ENCODE peak calls at places on chromosomes 2 and 18, in four cellular contexts. One of them, this sample, is unnamed.

GRCh38 chr18:10015941-10016819 is 102.4 kb downstream of the VAPA start:
- DNase-seq in K562: no peak
- DNase-seq in H1: no peak
- DNase-seq in HCT116: no peak
- DNase-seq in this sample: no peak

GRCh38 chr2:16218651-16219050 is 278.3 kb downstream of the MYCN start:
- DNase-seq in K562: peak
- DNase-seq in H1: peak
- DNase-seq in HCT116: peak
- DNase-seq in this sample: no peak

GRCh38 chr2:102304268-102304667 is 7.1 kb upstream of the IL1RL1 start:
- DNase-seq in K562: no peak
- DNase-seq in H1: no peak
- DNase-seq in HCT116: no peak
- DNase-seq in this sample: no peak

GRCh38 chr2:9846554-9846953 is 3.3 kb downstream of the TAF1B start:
- DNase-seq in K562: no peak
- DNase-seq in H1: no peak
- DNase-seq in HCT116: no peak
- DNase-seq in this sample: no peak

GRCh38 chr2:28322887-28323483 is 69.7 kb upstream of the FOSL2 start:
- DNase-seq in K562: no peak
- DNase-seq in H1: no peak
- DNase-seq in HCT116: no peak
- DNase-seq in this sample: no peak

GRCh38 chr2:46481541-46482193 is 2.3 kb downstream of the TMEM247 start:
- DNase-seq in K562: no peak
- DNase-seq in H1: no peak
- DNase-seq in HCT116: no peak
- DNase-seq in this sample: no peak

GRCh38 chr2:240404174-240404852 is 31.1 kb upstream of the GPC1 start:
- DNase-seq in K562: no peak
- DNase-seq in H1: peak
- DNase-seq in HCT116: no peak
- DNase-seq in this sample: no peak

GRCh38 chr2:78676921-78677696 is 348.4 kb upstream of the REG3G start:
- DNase-seq in K562: no peak
- DNase-seq in H1: no peak
- DNase-seq in HCT116: no peak
- DNase-seq in this sample: no peak

GRCh38 chr18:79965119-79965902 is 868 bp downstream of the HSBP1L1 start:
- DNase-seq in K562: no peak
- DNase-seq in H1: peak
- DNase-seq in HCT116: no peak
- DNase-seq in this sample: no peak

GRCh38 chr18:46718501-46719341 is 38.1 kb downstream of the ST8SIA5 start:
- DNase-seq in K562: no peak
- DNase-seq in H1: no peak
- DNase-seq in HCT116: no peak
- DNase-seq in this sample: no peak

GRCh38 chr18:56841836-56842235 is 190.7 kb downstream of the WDR7 start:
- DNase-seq in K562: no peak
- DNase-seq in H1: no peak
- DNase-seq in HCT116: no peak
- DNase-seq in this sample: no peak

GRCh38 chr18:34650121-34650545 is 60.0 kb upstream of the DTNA start:
- DNase-seq in K562: no peak
- DNase-seq in H1: no peak
- DNase-seq in HCT116: no peak
- DNase-seq in this sample: no peak

GRCh38 chr2:84022810-84023431 is 436.2 kb downstream of the SUCLG1 start:
- DNase-seq in K562: peak
- DNase-seq in H1: no peak
- DNase-seq in HCT116: peak
- DNase-seq in this sample: no peak

GRCh38 chr2:126657146-126657635 is 1.2 kb downstream of the GYPC start:
- DNase-seq in K562: peak
- DNase-seq in H1: no peak
- DNase-seq in HCT116: no peak
- DNase-seq in this sample: no peak

GRCh38 chr2:110737783-110738182 is 5.4 kb downstream of the ACOXL start:
- DNase-seq in K562: no peak
- DNase-seq in H1: no peak
- DNase-seq in HCT116: no peak
- DNase-seq in this sample: no peak

GRCh38 chr2:236557894-236558532 is 11.6 kb upstream of the ACKR3 start:
- DNase-seq in K562: no peak
- DNase-seq in H1: no peak
- DNase-seq in HCT116: no peak
- DNase-seq in this sample: no peak

GRCh38 chr2:98281607-98282006 is 64.6 kb upstream of the CNGA3 start:
- DNase-seq in K562: no peak
- DNase-seq in H1: no peak
- DNase-seq in HCT116: no peak
- DNase-seq in this sample: no peak

GRCh38 chr18:23143871-23144270 is 8.6 kb downstream of the CABLES1 start:
- DNase-seq in K562: no peak
- DNase-seq in H1: no peak
- DNase-seq in HCT116: no peak
- DNase-seq in this sample: no peak

GRCh38 chr18:23143059-23143831 is 8.0 kb downstream of the CABLES1 start:
- DNase-seq in K562: no peak
- DNase-seq in H1: no peak
- DNase-seq in HCT116: peak
- DNase-seq in this sample: no peak

GRCh38 chr18:23141022-23141999 is 6.0 kb downstream of the CABLES1 start:
- DNase-seq in K562: no peak
- DNase-seq in H1: no peak
- DNase-seq in HCT116: no peak
- DNase-seq in this sample: no peak

GRCh38 chr18:23144628-23145027 is 9.3 kb downstream of the CABLES1 start:
- DNase-seq in K562: no peak
- DNase-seq in H1: no peak
- DNase-seq in HCT116: no peak
- DNase-seq in this sample: no peak

GRCh38 chr18:23142285-23142929 is 7.1 kb downstream of the CABLES1 start:
- DNase-seq in K562: no peak
- DNase-seq in H1: no peak
- DNase-seq in HCT116: no peak
- DNase-seq in this sample: no peak
- TF ChIP-seq EGR1 in K562: no peak
- TF ChIP-seq EGR1 in H1: no peak
- TF ChIP-seq EGR1 in HCT116: no peak
- TF ChIP-seq EGR1 in this sample: no peak

GRCh38 chr2:96575790-96576456 is 39.4 kb downstream of the ARID5A start:
- DNase-seq in K562: no peak
- DNase-seq in H1: no peak
- DNase-seq in HCT116: no peak
- DNase-seq in this sample: no peak

GRCh38 chr2:96578731-96579130 is 42.2 kb downstream of the ARID5A start:
- DNase-seq in K562: no peak
- DNase-seq in H1: no peak
- DNase-seq in HCT116: no peak
- DNase-seq in this sample: no peak

GRCh38 chr2:96579422-96579821 is 42.9 kb downstream of the ARID5A start:
- DNase-seq in K562: no peak
- DNase-seq in H1: no peak
- DNase-seq in HCT116: no peak
- DNase-seq in this sample: no peak

GRCh38 chr2:96584017-96584416 is 47.5 kb downstream of the ARID5A start:
- DNase-seq in K562: no peak
- DNase-seq in H1: no peak
- DNase-seq in HCT116: no peak
- DNase-seq in this sample: no peak

GRCh38 chr2:96580771-96581170 is 44.2 kb downstream of the ARID5A start:
- DNase-seq in K562: peak
- DNase-seq in H1: no peak
- DNase-seq in HCT116: peak
- DNase-seq in this sample: no peak
- TF ChIP-seq CEBPB in K562: no peak
- TF ChIP-seq CEBPB in H1: no peak
- TF ChIP-seq CEBPB in HCT116: no peak
- TF ChIP-seq CEBPB in this sample: no peak

GRCh38 chr2:212841426-212841825 is 302.8 kb upstream of the ERBB4 start:
- DNase-seq in K562: no peak
- DNase-seq in H1: no peak
- DNase-seq in HCT116: no peak
- DNase-seq in this sample: no peak

GRCh38 chr2:212842544-212843185 is 304.1 kb upstream of the ERBB4 start:
- DNase-seq in K562: no peak
- DNase-seq in H1: no peak
- DNase-seq in HCT116: no peak
- DNase-seq in this sample: no peak

GRCh38 chr2:212845941-212846340 is 305.5 kb downstream of the IKZF2 start:
- DNase-seq in K562: no peak
- DNase-seq in H1: no peak
- DNase-seq in HCT116: no peak
- DNase-seq in this sample: no peak

GRCh38 chr2:212843409-212844199 is 305.0 kb upstream of the ERBB4 start:
- DNase-seq in K562: no peak
- DNase-seq in H1: no peak
- DNase-seq in HCT116: no peak
- DNase-seq in this sample: no peak
- TF ChIP-seq EGR1 in K562: no peak
- TF ChIP-seq EGR1 in H1: no peak
- TF ChIP-seq EGR1 in HCT116: no peak
- TF ChIP-seq EGR1 in this sample: no peak

GRCh38 chr18:8662574-8663255 is 42.6 kb upstream of the MTCL1 start:
- DNase-seq in K562: no peak
- DNase-seq in H1: no peak
- DNase-seq in HCT116: no peak
- DNase-seq in this sample: no peak
- TF ChIP-seq CEBPB in K562: no peak
- TF ChIP-seq CEBPB in H1: no peak
- TF ChIP-seq CEBPB in HCT116: no peak
- TF ChIP-seq CEBPB in this sample: no peak

DNA sequence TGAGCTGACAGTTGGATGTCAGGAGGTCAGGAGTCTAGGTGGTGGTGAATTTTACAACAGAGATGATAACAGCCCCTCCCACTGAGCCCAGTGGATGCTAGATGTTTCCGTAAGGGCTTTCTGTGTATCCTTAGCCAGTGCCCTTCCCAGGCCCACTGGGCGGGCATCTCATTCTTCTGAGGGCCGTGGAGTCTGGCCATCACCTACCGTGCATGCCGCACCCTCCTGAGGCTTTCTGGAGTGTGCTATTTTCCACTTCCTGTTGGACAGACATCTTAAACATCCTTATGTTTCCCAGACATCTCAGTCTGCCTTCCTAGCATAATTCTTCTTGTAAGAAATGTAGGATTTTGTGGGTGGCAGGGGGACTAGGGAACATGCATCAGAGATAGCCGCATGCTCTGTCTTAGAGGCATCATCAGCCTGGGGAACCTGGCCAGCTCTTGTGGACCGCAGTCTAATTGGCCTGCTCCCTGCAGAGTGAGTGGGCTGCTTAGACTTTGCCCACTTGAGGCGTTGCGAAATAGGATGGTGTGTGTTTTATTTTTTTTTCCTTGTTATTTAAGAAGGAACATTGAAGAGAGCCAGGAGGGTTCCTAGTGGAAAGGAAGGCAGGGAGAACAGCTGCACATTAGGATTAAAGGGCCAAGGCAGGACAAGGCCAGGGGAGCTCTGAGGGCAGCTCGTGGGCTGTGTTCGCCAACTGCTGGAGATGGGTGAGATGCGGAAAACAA is 135.8 kb downstream of the SH3RF3 start:
- DNase-seq in K562: no peak
- DNase-seq in H1: no peak
- DNase-seq in HCT116: no peak
- DNase-seq in this sample: no peak
- TF ChIP-seq EGR1 in K562: no peak
- TF ChIP-seq EGR1 in H1: no peak
- TF ChIP-seq EGR1 in HCT116: no peak
- TF ChIP-seq EGR1 in this sample: no peak

DNA sequence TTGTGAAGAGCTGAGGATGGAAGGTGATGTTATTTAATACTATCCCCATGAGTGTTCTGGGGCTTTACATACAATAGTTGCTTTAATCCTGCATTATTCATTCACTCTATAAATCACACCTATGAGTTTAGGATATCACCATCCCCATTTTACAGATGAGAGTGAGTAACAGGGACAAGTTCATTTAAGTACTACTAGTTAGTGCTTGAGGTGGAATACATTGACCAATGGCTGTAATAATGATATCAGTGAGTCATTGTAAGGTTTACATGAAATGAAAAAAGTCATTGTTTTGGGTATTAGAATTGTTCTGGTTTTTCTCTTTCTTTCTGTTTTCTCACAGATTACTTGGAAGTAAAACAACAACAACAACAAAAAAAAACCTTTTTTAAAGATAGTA is 42.5 kb downstream of the TANC1 start:
- DNase-seq in K562: no peak
- DNase-seq in H1: no peak
- DNase-seq in HCT116: no peak
- DNase-seq in this sample: no peak
- TF ChIP-seq CEBPB in K562: no peak
- TF ChIP-seq CEBPB in H1: no peak
- TF ChIP-seq CEBPB in HCT116: no peak
- TF ChIP-seq CEBPB in this sample: no peak

This sample was measured in GM12878.